ENCODE peak calls at places on chromosome 13, in ten cellular contexts. O, W, M, J, P, N, S, H, I and Z are unnamed samples.

GRCh38 chr13:61110804-61111203 is 304.8 kb downstream of the PCDH20 start:
- DNase-seq in O (no peak), W (no peak), M (no peak), J (no peak), P (no peak), N (no peak), S (no peak), H (no peak), I (no peak), Z (peak; percentile 5)

GRCh38 chr13:70630247-70630646 is 522.0 kb upstream of the KLHL1 start:
- DNase-seq in O (no peak), W (no peak), M (no peak), J (peak; percentile 84), P (no peak), N (no peak), S (no peak), H (no peak), I (no peak), Z (peak; percentile 3)

GRCh38 chr13:113425931-113426590 is 27.2 kb downstream of the ADPRHL1 start:
- DNase-seq in O (no peak), W (no peak), M (no peak), J (no peak), P (no peak), N (no peak), S (no peak), H (no peak), I (peak; percentile 48), Z (no peak)

GRCh38 chr13:102033719-102034446 is 368.0 kb downstream of the FGF14 start:
- DNase-seq in O (no peak), W (no peak), M (no peak), J (no peak), P (no peak), N (no peak), S (no peak), H (no peak), I (no peak), Z (no peak)

GRCh38 chr13:85974604-85975366 is 175.6 kb upstream of the SLITRK6 start:
- DNase-seq in O (no peak), W (no peak), M (no peak), J (no peak), P (peak; percentile 12), N (no peak), S (peak; percentile 10), H (no peak), I (no peak), Z (peak; percentile 64)

GRCh38 chr13:52359534-52359933 is 46.4 kb downstream of the THSD1 start:
- DNase-seq in O (no peak), W (no peak), M (no peak), J (no peak), P (peak; percentile 70), N (no peak), S (no peak), H (no peak), I (no peak), Z (no peak)

GRCh38 chr13:102839462-102839861 is 6.4 kb upstream of the ERCC5 start:
- DNase-seq in O (no peak), W (no peak), M (peak; percentile 25), J (no peak), P (peak; percentile 75), N (no peak), S (no peak), H (no peak), I (no peak), Z (no peak)

GRCh38 chr13:22486490-22486889 is 694.3 kb upstream of the SGCG start:
- DNase-seq in O (no peak), W (no peak), M (no peak), J (no peak), P (no peak), N (no peak), S (no peak), H (no peak), I (no peak), Z (no peak)

GRCh38 chr13:71607575-71607974 is 259.4 kb downstream of the DACH1 start:
- DNase-seq in O (no peak), W (no peak), M (no peak), J (no peak), P (no peak), N (no peak), S (no peak), H (no peak), I (no peak), Z (no peak)

GRCh38 chr13:48580185-48580803 is 47.4 kb upstream of the RCBTB2 start:
- DNase-seq in O (peak; percentile 57), W (peak; percentile 38), M (no peak), J (peak; percentile 84), P (peak; percentile 81), N (peak; percentile 92), S (peak; percentile 47), H (peak; percentile 54), I (no peak), Z (peak; percentile 70)

GRCh38 chr13:110485604-110486003 is 75.9 kb downstream of the RAB20 start:
- DNase-seq in O (no peak), W (no peak), M (no peak), J (peak; percentile 98), P (no peak), N (no peak), S (no peak), H (no peak), I (no peak), Z (no peak)

DNA sequence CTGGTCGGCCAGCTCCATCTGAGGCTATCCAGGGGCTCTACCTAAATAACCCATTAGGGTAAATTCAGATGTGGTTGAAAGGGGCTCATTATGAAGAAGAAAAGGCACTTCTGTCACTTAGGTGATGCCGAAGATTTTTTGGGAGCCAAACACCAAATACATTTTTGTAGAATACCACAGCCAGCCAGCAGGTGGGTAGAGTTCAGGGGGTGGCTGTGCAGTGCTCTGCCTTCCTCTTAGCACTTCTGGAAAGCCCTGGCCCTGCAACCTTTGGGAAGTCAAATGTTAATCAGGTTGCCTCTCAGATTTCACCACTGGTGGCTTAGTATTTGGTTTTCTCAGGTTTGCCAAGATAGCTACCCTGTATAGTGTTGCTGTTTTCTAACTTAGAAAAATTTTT is 18.5 kb upstream of the GPR18 start:
- DNase-seq in O (no peak), W (no peak), M (no peak), J (peak; percentile 71), P (no peak), N (no peak), S (no peak), H (no peak), I (no peak), Z (no peak)
- TF ChIP-seq CTCF in O (no peak), W (no peak), M (no peak), J (peak; percentile 26), P (no peak), N (no peak), S (no peak), H (no peak), I (no peak), Z (no peak)

GRCh38 chr13:106129993-106130392 is 405.5 kb downstream of the EFNB2 start:
- DNase-seq in O (no peak), W (no peak), M (no peak), J (no peak), P (no peak), N (no peak), S (no peak), H (no peak), I (no peak), Z (no peak)

GRCh38 chr13:106133025-106133424 is 402.4 kb downstream of the EFNB2 start:
- DNase-seq in O (no peak), W (no peak), M (peak; percentile 76), J (no peak), P (peak; percentile 78), N (no peak), S (peak; percentile 57), H (no peak), I (peak; percentile 87), Z (peak; percentile 75)

GRCh38 chr13:106129273-106129672 is 406.2 kb downstream of the EFNB2 start:
- DNase-seq in O (no peak), W (peak; percentile 18), M (no peak), J (no peak), P (no peak), N (no peak), S (no peak), H (no peak), I (peak; percentile 98), Z (peak; percentile 30)

DNA sequence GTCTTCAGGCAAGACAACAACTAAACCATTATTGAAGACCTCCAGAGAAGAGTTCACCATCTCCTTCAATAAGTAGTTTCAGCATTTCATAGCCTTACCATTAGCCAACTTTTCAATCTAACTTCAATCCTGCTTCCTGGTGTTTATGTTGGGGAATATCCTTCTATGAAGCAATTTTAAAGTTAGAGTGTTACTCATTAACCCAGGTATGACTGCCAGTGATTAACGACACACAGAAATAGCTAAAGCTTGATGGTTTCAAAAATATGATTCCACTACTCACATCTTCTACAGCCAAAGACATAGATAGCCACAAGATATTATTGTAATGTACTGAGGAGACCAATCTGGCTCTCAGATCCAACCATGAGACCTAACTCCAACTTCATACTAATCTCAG is 403.2 kb downstream of the EFNB2 start:
- DNase-seq in O (no peak), W (no peak), M (no peak), J (no peak), P (no peak), N (no peak), S (peak; percentile 23), H (no peak), I (no peak), Z (peak; percentile 77)
- TF ChIP-seq CTCF in O (no peak), W (no peak), M (no peak), J (no peak), P (no peak), N (no peak), S (no peak), H (no peak), I (no peak), Z (no peak)

GRCh38 chr13:100674848-100675659 is 459 bp upstream of the TMTC4 start:
- DNase-seq in O (peak; percentile 100), W (peak; percentile 96), M (peak; percentile 86), J (peak; percentile 98), P (peak; percentile 99), N (peak; percentile 100), S (peak; percentile 99), H (peak; percentile 99), I (peak; percentile 96), Z (peak; percentile 99)
- TF ChIP-seq CTCF in O (peak; percentile 35), W (no peak), M (peak; percentile 41), J (no peak), P (peak; percentile 27), N (no peak), S (no peak), H (no peak), I (peak; percentile 45), Z (peak; percentile 33)

GRCh38 chr13:26495749-26496148 is 61.7 kb upstream of the WASF3 start:
- DNase-seq in O (no peak), W (no peak), M (no peak), J (no peak), P (no peak), N (peak; percentile 46), S (no peak), H (no peak), I (no peak), Z (no peak)

GRCh38 chr13:26497991-26498423 is 59.5 kb upstream of the WASF3 start:
- DNase-seq in O (no peak), W (no peak), M (peak; percentile 57), J (no peak), P (peak; percentile 69), N (no peak), S (peak; percentile 56), H (no peak), I (no peak), Z (peak; percentile 60)

GRCh38 chr13:26498524-26499208 is 58.8 kb upstream of the WASF3 start:
- DNase-seq in O (no peak), W (no peak), M (no peak), J (no peak), P (peak; percentile 12), N (peak; percentile 76), S (no peak), H (no peak), I (no peak), Z (peak; percentile 28)

GRCh38 chr13:26500618-26501320 is 56.7 kb upstream of the WASF3 start:
- DNase-seq in O (no peak), W (no peak), M (no peak), J (no peak), P (no peak), N (peak; percentile 63), S (no peak), H (no peak), I (no peak), Z (no peak)

GRCh38 chr13:26499209-26499601 is 58.3 kb upstream of the WASF3 start:
- DNase-seq in O (no peak), W (no peak), M (no peak), J (no peak), P (no peak), N (peak; percentile 71), S (no peak), H (no peak), I (peak; percentile 46), Z (no peak)
- TF ChIP-seq CTCF in O (no peak), W (no peak), M (no peak), J (no peak), P (no peak), N (no peak), S (no peak), H (no peak), I (no peak), Z (peak; percentile 40)